ENCODE peak calls at places on chromosome 19, in ten cellular contexts. D is NCI-H748 treated with DMSO at 0.1 percent for 48 hours, U is fibroblast of lung, Y is progenitor cell of endocrine pancreas, J is gastrocnemius medialis, L is lower leg skin, C is naive B cell, V is C1 segment of cervical spinal cord, A is hypothalamus, W is HS-27A. G is an unnamed sample.
A peak's percentile ranks its signal among the peaks of the same experiment; 100 is the strongest.

GRCh38 chr19:6459356-6460098 is at the start of gene SLC25A23:
- DNase-seq in D (peak; percentile 31), U (peak; percentile 75), Y (peak; percentile 65), J (no peak), L (peak; percentile 92), C (peak; percentile 32), V (peak; percentile 74), A (peak; percentile 41), W (peak; percentile 26), G (no peak)

GRCh38 chr19:55467236-55468053 is 2.9 kb upstream of the C19orf85 start:
- DNase-seq in D (no peak), U (peak; percentile 41), Y (peak; percentile 68), J (no peak), L (no peak), C (peak; percentile 70), V (peak; percentile 32), A (no peak), W (no peak), G (no peak)

GRCh38 chr19:48629599-48630288 is 7.4 kb downstream of the DBP start:
- DNase-seq in D (peak; percentile 47), U (peak; percentile 73), Y (no peak), J (no peak), L (no peak), C (no peak), V (no peak), A (no peak), W (no peak), G (peak; percentile 93)

GRCh38 chr19:45568732-45569131 is 15.9 kb downstream of the OPA3 start:
- DNase-seq in D (no peak), U (peak; percentile 79), Y (no peak), J (peak; percentile 69), L (no peak), C (no peak), V (no peak), A (no peak), W (no peak), G (no peak)

GRCh38 chr19:31127132-31127967 is 221.9 kb downstream of the TSHZ3 start:
- DNase-seq in D (no peak), U (peak; percentile 98), Y (no peak), J (no peak), L (no peak), C (no peak), V (peak; percentile 11), A (no peak), W (peak; percentile 79), G (no peak)

GRCh38 chr19:54724142-54724541 is at the start of gene KIR3DL3:
- DNase-seq in D (no peak), U (no peak), Y (no peak), J (no peak), L (no peak), C (no peak), V (no peak), A (no peak), W (no peak), G (no peak)

GRCh38 chr19:42028304-42029216 is 34.5 kb upstream of the ATP1A3 start:
- DNase-seq in D (peak; percentile 20), U (no peak), Y (no peak), J (no peak), L (no peak), C (no peak), V (no peak), A (no peak), W (no peak), G (no peak)

GRCh38 chr19:41449079-41449864 is 6.3 kb downstream of the ERICH4 start:
- DNase-seq in D (peak; percentile 71), U (peak; percentile 44), Y (peak; percentile 78), J (peak; percentile 32), L (peak; percentile 95), C (peak; percentile 66), V (peak; percentile 56), A (peak; percentile 7), W (peak; percentile 47), G (peak; percentile 55)

GRCh38 chr19:54316746-54317107 is 3.8 kb upstream of the LILRA5 start:
- DNase-seq in D (peak; percentile 44), U (no peak), Y (no peak), J (no peak), L (peak; percentile 60), C (no peak), V (no peak), A (no peak), W (no peak), G (no peak)

GRCh38 chr19:18807861-18808331 is 16.8 kb upstream of the COMP start:
- DNase-seq in D (no peak), U (no peak), Y (no peak), J (no peak), L (no peak), C (no peak), V (no peak), A (no peak), W (no peak), G (no peak)

GRCh38 chr19:10912619-10913018 is 15.8 kb downstream of the YIPF2 start:
- DNase-seq in D (no peak), U (no peak), Y (no peak), J (no peak), L (no peak), C (no peak), V (no peak), A (no peak), W (no peak), G (no peak)

GRCh38 chr19:39237200-39238184 is 7.3 kb downstream of the IFNL3 start:
- DNase-seq in D (no peak), U (no peak), Y (no peak), J (no peak), L (peak; percentile 85), C (peak; percentile 14), V (no peak), A (no peak), W (no peak), G (peak; percentile 19)

GRCh38 chr19:51514866-51515481 is 13.4 kb upstream of the SIGLEC12 start:
- DNase-seq in D (peak; percentile 28), U (peak; percentile 25), Y (no peak), J (no peak), L (no peak), C (peak; percentile 45), V (no peak), A (no peak), W (peak; percentile 8), G (peak; percentile 5)

GRCh38 chr19:50410109-50410508 is 8.6 kb upstream of the SPIB start:
- DNase-seq in D (no peak), U (no peak), Y (no peak), J (no peak), L (no peak), C (no peak), V (no peak), A (no peak), W (no peak), G (no peak)

GRCh38 chr19:42216653-42217521 is 590 bp downstream of the DEDD2 start:
- DNase-seq in D (peak; percentile 37), U (peak; percentile 36), Y (peak; percentile 46), J (no peak), L (peak; percentile 91), C (no peak), V (peak; percentile 67), A (no peak), W (no peak), G (no peak)

GRCh38 chr19:29965529-29965928 is 23.5 kb downstream of the URI1 start:
- DNase-seq in D (no peak), U (peak; percentile 85), Y (no peak), J (no peak), L (no peak), C (no peak), V (no peak), A (no peak), W (peak; percentile 47), G (no peak)

GRCh38 chr19:37867831-37868230 is 38.6 kb downstream of the WDR87 start:
- DNase-seq in D (no peak), U (peak; percentile 74), Y (no peak), J (no peak), L (no peak), C (no peak), V (no peak), A (no peak), W (no peak), G (no peak)

GRCh38 chr19:46951236-46951986 is 68.2 kb upstream of the NPAS1 start:
- DNase-seq in D (no peak), U (peak; percentile 65), Y (no peak), J (peak; percentile 17), L (no peak), C (no peak), V (no peak), A (no peak), W (no peak), G (no peak)

GRCh38 chr19:18469245-18470107 is 31.5 kb upstream of the ISYNA1 start:
- DNase-seq in D (no peak), U (peak; percentile 54), Y (peak; percentile 59), J (no peak), L (peak; percentile 94), C (peak; percentile 32), V (peak; percentile 39), A (no peak), W (no peak), G (peak; percentile 44)

GRCh38 chr19:40982594-40983101 is 8.4 kb upstream of the CYP2B6 start:
- DNase-seq in D (no peak), U (peak; percentile 48), Y (no peak), J (no peak), L (peak; percentile 25), C (no peak), V (no peak), A (no peak), W (peak; percentile 9), G (no peak)